ENCODE peak calls at places on chromosome 6, in four cellular contexts. One of them, this sample, is unnamed.

GRCh38 chr6:139743629-139744028 is 369.2 kb upstream of the CITED2 start:
- DNase-seq in activated T-helper 1 cell treated with anti-CD3 and anti-CD28 coated beads, Interleukin-2, amount 50 U/mL, for 16 hours: no peak
- DNase-seq in brain microvascular endothelial cell: peak
- DNase-seq in naive thymus-derived CD4-positive, alpha-beta T cell: no peak
- DNase-seq in this sample: peak

GRCh38 chr6:159414711-159415110 is 245.5 kb downstream of the FNDC1 start:
- DNase-seq in brain microvascular endothelial cell: no peak
- DNase-seq in naive thymus-derived CD4-positive, alpha-beta T cell: no peak
- DNase-seq in activated T-helper 1 cell treated with anti-CD3 and anti-CD28 coated beads, Interleukin-2, amount 50 U/mL, for 16 hours: no peak
- DNase-seq in this sample: no peak

GRCh38 chr6:96237656-96238347 is 222.0 kb downstream of the FUT9 start:
- DNase-seq in activated T-helper 1 cell treated with anti-CD3 and anti-CD28 coated beads, Interleukin-2, amount 50 U/mL, for 16 hours: no peak
- DNase-seq in brain microvascular endothelial cell: no peak
- DNase-seq in naive thymus-derived CD4-positive, alpha-beta T cell: no peak
- DNase-seq in this sample: no peak

GRCh38 chr6:3939964-3940363 is 90.8 kb downstream of the FAM50B start:
- DNase-seq in naive thymus-derived CD4-positive, alpha-beta T cell: no peak
- DNase-seq in brain microvascular endothelial cell: no peak
- DNase-seq in activated T-helper 1 cell treated with anti-CD3 and anti-CD28 coated beads, Interleukin-2, amount 50 U/mL, for 16 hours: no peak
- DNase-seq in this sample: no peak

GRCh38 chr6:79861023-79861422 is 86.3 kb downstream of the ELOVL4 start:
- DNase-seq in naive thymus-derived CD4-positive, alpha-beta T cell: no peak
- DNase-seq in activated T-helper 1 cell treated with anti-CD3 and anti-CD28 coated beads, Interleukin-2, amount 50 U/mL, for 16 hours: no peak
- DNase-seq in brain microvascular endothelial cell: no peak
- DNase-seq in this sample: no peak

GRCh38 chr6:88165877-88166492 is at the start of gene CNR1:
- DNase-seq in activated T-helper 1 cell treated with anti-CD3 and anti-CD28 coated beads, Interleukin-2, amount 50 U/mL, for 16 hours: no peak
- DNase-seq in naive thymus-derived CD4-positive, alpha-beta T cell: no peak
- DNase-seq in brain microvascular endothelial cell: peak
- DNase-seq in this sample: peak

GRCh38 chr6:118124851-118125250 is 217.8 kb downstream of the SLC35F1 start:
- DNase-seq in brain microvascular endothelial cell: no peak
- DNase-seq in activated T-helper 1 cell treated with anti-CD3 and anti-CD28 coated beads, Interleukin-2, amount 50 U/mL, for 16 hours: no peak
- DNase-seq in naive thymus-derived CD4-positive, alpha-beta T cell: no peak
- DNase-seq in this sample: no peak

GRCh38 chr6:33428219-33428890 is 8.5 kb downstream of the SYNGAP1 start:
- DNase-seq in naive thymus-derived CD4-positive, alpha-beta T cell: peak
- DNase-seq in activated T-helper 1 cell treated with anti-CD3 and anti-CD28 coated beads, Interleukin-2, amount 50 U/mL, for 16 hours: no peak
- DNase-seq in brain microvascular endothelial cell: peak
- DNase-seq in this sample: peak

GRCh38 chr6:129498556-129498940 is 211.4 kb downstream of the ARHGAP18 start:
- DNase-seq in naive thymus-derived CD4-positive, alpha-beta T cell: no peak
- DNase-seq in activated T-helper 1 cell treated with anti-CD3 and anti-CD28 coated beads, Interleukin-2, amount 50 U/mL, for 16 hours: no peak
- DNase-seq in brain microvascular endothelial cell: no peak
- DNase-seq in this sample: peak

GRCh38 chr6:166106076-166106686 is 61.5 kb downstream of the TBXT start:
- DNase-seq in brain microvascular endothelial cell: peak
- DNase-seq in activated T-helper 1 cell treated with anti-CD3 and anti-CD28 coated beads, Interleukin-2, amount 50 U/mL, for 16 hours: peak
- DNase-seq in naive thymus-derived CD4-positive, alpha-beta T cell: peak
- DNase-seq in this sample: peak

GRCh38 chr6:15479761-15480160 is 183.1 kb downstream of the DTNBP1 start:
- DNase-seq in brain microvascular endothelial cell: no peak
- DNase-seq in naive thymus-derived CD4-positive, alpha-beta T cell: no peak
- DNase-seq in activated T-helper 1 cell treated with anti-CD3 and anti-CD28 coated beads, Interleukin-2, amount 50 U/mL, for 16 hours: no peak
- DNase-seq in this sample: peak

GRCh38 chr6:97177905-97178304 is 105.1 kb downstream of the MMS22L start:
- DNase-seq in activated T-helper 1 cell treated with anti-CD3 and anti-CD28 coated beads, Interleukin-2, amount 50 U/mL, for 16 hours: no peak
- DNase-seq in naive thymus-derived CD4-positive, alpha-beta T cell: no peak
- DNase-seq in brain microvascular endothelial cell: peak
- DNase-seq in this sample: no peak

GRCh38 chr6:88165087-88165876 is 865 bp downstream of the CNR1 start:
- DNase-seq in brain microvascular endothelial cell: no peak
- DNase-seq in activated T-helper 1 cell treated with anti-CD3 and anti-CD28 coated beads, Interleukin-2, amount 50 U/mL, for 16 hours: no peak
- DNase-seq in naive thymus-derived CD4-positive, alpha-beta T cell: no peak
- DNase-seq in this sample: peak

GRCh38 chr6:120378582-120379220 is 955.6 kb downstream of the TBC1D32 start:
- DNase-seq in brain microvascular endothelial cell: no peak
- DNase-seq in naive thymus-derived CD4-positive, alpha-beta T cell: no peak
- DNase-seq in activated T-helper 1 cell treated with anti-CD3 and anti-CD28 coated beads, Interleukin-2, amount 50 U/mL, for 16 hours: no peak
- DNase-seq in this sample: peak

GRCh38 chr6:159084493-159085091 is 39.8 kb upstream of the TAGAP start:
- DNase-seq in brain microvascular endothelial cell: no peak
- DNase-seq in naive thymus-derived CD4-positive, alpha-beta T cell: no peak
- DNase-seq in activated T-helper 1 cell treated with anti-CD3 and anti-CD28 coated beads, Interleukin-2, amount 50 U/mL, for 16 hours: no peak
- DNase-seq in this sample: no peak

GRCh38 chr6:52640170-52640569 is 30.7 kb upstream of the TMEM14A start:
- DNase-seq in activated T-helper 1 cell treated with anti-CD3 and anti-CD28 coated beads, Interleukin-2, amount 50 U/mL, for 16 hours: no peak
- DNase-seq in brain microvascular endothelial cell: peak
- DNase-seq in naive thymus-derived CD4-positive, alpha-beta T cell: no peak
- DNase-seq in this sample: peak

GRCh38 chr6:34332255-34333198 is 59.9 kb downstream of the NUDT3 start:
- DNase-seq in naive thymus-derived CD4-positive, alpha-beta T cell: no peak
- DNase-seq in brain microvascular endothelial cell: no peak
- DNase-seq in activated T-helper 1 cell treated with anti-CD3 and anti-CD28 coated beads, Interleukin-2, amount 50 U/mL, for 16 hours: no peak
- DNase-seq in this sample: no peak

GRCh38 chr6:148144917-148145521 is 197.6 kb upstream of the SASH1 start:
- DNase-seq in activated T-helper 1 cell treated with anti-CD3 and anti-CD28 coated beads, Interleukin-2, amount 50 U/mL, for 16 hours: peak
- DNase-seq in naive thymus-derived CD4-positive, alpha-beta T cell: no peak
- DNase-seq in brain microvascular endothelial cell: peak
- DNase-seq in this sample: peak

GRCh38 chr6:159067334-159067733 is 22.5 kb upstream of the TAGAP start:
- DNase-seq in naive thymus-derived CD4-positive, alpha-beta T cell: no peak
- DNase-seq in brain microvascular endothelial cell: no peak
- DNase-seq in activated T-helper 1 cell treated with anti-CD3 and anti-CD28 coated beads, Interleukin-2, amount 50 U/mL, for 16 hours: no peak
- DNase-seq in this sample: no peak

GRCh38 chr6:116290799-116291198 is 11.1 kb upstream of the TSPYL1 start:
- DNase-seq in activated T-helper 1 cell treated with anti-CD3 and anti-CD28 coated beads, Interleukin-2, amount 50 U/mL, for 16 hours: no peak
- DNase-seq in naive thymus-derived CD4-positive, alpha-beta T cell: no peak
- DNase-seq in brain microvascular endothelial cell: no peak
- DNase-seq in this sample: no peak

GRCh38 chr6:46733410-46733809 is 1.8 kb downstream of the PLA2G7 start:
- DNase-seq in naive thymus-derived CD4-positive, alpha-beta T cell: no peak
- DNase-seq in activated T-helper 1 cell treated with anti-CD3 and anti-CD28 coated beads, Interleukin-2, amount 50 U/mL, for 16 hours: no peak
- DNase-seq in brain microvascular endothelial cell: no peak
- DNase-seq in this sample: no peak

GRCh38 chr6:79607000-79607399 is 24.1 kb upstream of the SH3BGRL2 start:
- DNase-seq in naive thymus-derived CD4-positive, alpha-beta T cell: no peak
- DNase-seq in activated T-helper 1 cell treated with anti-CD3 and anti-CD28 coated beads, Interleukin-2, amount 50 U/mL, for 16 hours: no peak
- DNase-seq in brain microvascular endothelial cell: no peak
- DNase-seq in this sample: no peak

GRCh38 chr6:63599243-63599642 is 27.0 kb downstream of the LOC128125822 start:
- DNase-seq in activated T-helper 1 cell treated with anti-CD3 and anti-CD28 coated beads, Interleukin-2, amount 50 U/mL, for 16 hours: no peak
- DNase-seq in brain microvascular endothelial cell: no peak
- DNase-seq in naive thymus-derived CD4-positive, alpha-beta T cell: no peak
- DNase-seq in this sample: no peak

GRCh38 chr6:44020664-44021425 is 106.4 kb downstream of the MRPL14 start:
- DNase-seq in activated T-helper 1 cell treated with anti-CD3 and anti-CD28 coated beads, Interleukin-2, amount 50 U/mL, for 16 hours: no peak
- DNase-seq in naive thymus-derived CD4-positive, alpha-beta T cell: no peak
- DNase-seq in brain microvascular endothelial cell: no peak
- DNase-seq in this sample: no peak

GRCh38 chr6:33297956-33298772 is 578 bp downstream of the RGL2 start:
- DNase-seq in activated T-helper 1 cell treated with anti-CD3 and anti-CD28 coated beads, Interleukin-2, amount 50 U/mL, for 16 hours: no peak
- DNase-seq in naive thymus-derived CD4-positive, alpha-beta T cell: peak
- DNase-seq in brain microvascular endothelial cell: peak
- DNase-seq in this sample: peak

GRCh38 chr6:68967549-68968300 is 332.6 kb downstream of the ADGRB3 start:
- DNase-seq in naive thymus-derived CD4-positive, alpha-beta T cell: peak
- DNase-seq in activated T-helper 1 cell treated with anti-CD3 and anti-CD28 coated beads, Interleukin-2, amount 50 U/mL, for 16 hours: peak
- DNase-seq in brain microvascular endothelial cell: peak
- DNase-seq in this sample: peak

GRCh38 chr6:36350681-36351091 is 14.0 kb upstream of the BNIP5 start:
- DNase-seq in activated T-helper 1 cell treated with anti-CD3 and anti-CD28 coated beads, Interleukin-2, amount 50 U/mL, for 16 hours: no peak
- DNase-seq in brain microvascular endothelial cell: peak
- DNase-seq in naive thymus-derived CD4-positive, alpha-beta T cell: no peak
- DNase-seq in this sample: peak

This sample was measured in RPMI7951.